ENCODE peak calls at places on chromosomes 11 and 22, in ten cellular contexts. One of them, this sample, is unnamed.

GRCh38 chr22:27876684-27877083 is 42.4 kb downstream of the PITPNB start:
- DNase-seq in K562: no peak
- DNase-seq in transverse colon: no peak
- DNase-seq in A549: no peak
- DNase-seq in H1: no peak
- DNase-seq in esophagus muscularis mucosa: no peak
- DNase-seq in tibial nerve: no peak
- DNase-seq in stomach: no peak
- DNase-seq in HepG2: no peak
- DNase-seq in sigmoid colon: no peak
- DNase-seq in this sample: no peak

GRCh38 chr22:38316340-38317236 is 645 bp downstream of the CSNK1E start:
- DNase-seq in K562: peak
- DNase-seq in stomach: peak
- DNase-seq in tibial nerve: peak
- DNase-seq in A549: peak
- DNase-seq in transverse colon: peak
- DNase-seq in HepG2: no peak
- DNase-seq in sigmoid colon: peak
- DNase-seq in esophagus muscularis mucosa: no peak
- DNase-seq in H1: no peak
- DNase-seq in this sample: no peak

GRCh38 chr11:11972942-11973341 is 35.5 kb downstream of the DKK3 start:
- DNase-seq in transverse colon: no peak
- DNase-seq in esophagus muscularis mucosa: peak
- DNase-seq in A549: no peak
- DNase-seq in tibial nerve: no peak
- DNase-seq in stomach: peak
- DNase-seq in sigmoid colon: no peak
- DNase-seq in K562: no peak
- DNase-seq in HepG2: no peak
- DNase-seq in H1: no peak
- DNase-seq in this sample: no peak

GRCh38 chr11:10761085-10761698 is 10.1 kb downstream of the CTR9 start:
- DNase-seq in A549: no peak
- DNase-seq in transverse colon: no peak
- DNase-seq in K562: no peak
- DNase-seq in H1: no peak
- DNase-seq in esophagus muscularis mucosa: no peak
- DNase-seq in HepG2: peak
- DNase-seq in sigmoid colon: no peak
- DNase-seq in tibial nerve: no peak
- DNase-seq in stomach: no peak
- DNase-seq in this sample: no peak

GRCh38 chr11:102153082-102153481 is 42.8 kb downstream of the YAP1 start:
- DNase-seq in H1: no peak
- DNase-seq in HepG2: no peak
- DNase-seq in sigmoid colon: no peak
- DNase-seq in K562: no peak
- DNase-seq in transverse colon: no peak
- DNase-seq in stomach: no peak
- DNase-seq in esophagus muscularis mucosa: no peak
- DNase-seq in A549: no peak
- DNase-seq in tibial nerve: no peak
- DNase-seq in this sample: no peak

GRCh38 chr11:2107941-2108630 is 31.1 kb downstream of the IGF2 start:
- DNase-seq in sigmoid colon: no peak
- DNase-seq in tibial nerve: no peak
- DNase-seq in esophagus muscularis mucosa: no peak
- DNase-seq in HepG2: no peak
- DNase-seq in transverse colon: no peak
- DNase-seq in K562: no peak
- DNase-seq in stomach: no peak
- DNase-seq in A549: no peak
- DNase-seq in H1: no peak
- DNase-seq in this sample: no peak

GRCh38 chr11:123671534-123671933 is 17.1 kb upstream of the SCN3B start:
- DNase-seq in HepG2: no peak
- DNase-seq in esophagus muscularis mucosa: no peak
- DNase-seq in tibial nerve: no peak
- DNase-seq in H1: no peak
- DNase-seq in transverse colon: no peak
- DNase-seq in stomach: no peak
- DNase-seq in K562: no peak
- DNase-seq in A549: no peak
- DNase-seq in sigmoid colon: no peak
- DNase-seq in this sample: no peak

GRCh38 chr11:76637491-76638266 is 32.9 kb downstream of the LRRC32 start:
- DNase-seq in A549: no peak
- DNase-seq in esophagus muscularis mucosa: no peak
- DNase-seq in transverse colon: peak
- DNase-seq in tibial nerve: no peak
- DNase-seq in K562: no peak
- DNase-seq in stomach: no peak
- DNase-seq in HepG2: no peak
- DNase-seq in sigmoid colon: peak
- DNase-seq in H1: no peak
- DNase-seq in this sample: peak

GRCh38 chr11:11039249-11039965 is 181.6 kb upstream of the ZBED5 start:
- DNase-seq in esophagus muscularis mucosa: peak
- DNase-seq in transverse colon: no peak
- DNase-seq in H1: no peak
- DNase-seq in A549: no peak
- DNase-seq in HepG2: no peak
- DNase-seq in tibial nerve: no peak
- DNase-seq in sigmoid colon: no peak
- DNase-seq in stomach: no peak
- DNase-seq in K562: no peak
- DNase-seq in this sample: no peak

GRCh38 chr22:26416670-26417270 is 12.3 kb upstream of the ASPHD2 start:
- DNase-seq in K562: no peak
- DNase-seq in esophagus muscularis mucosa: no peak
- DNase-seq in HepG2: no peak
- DNase-seq in H1: peak
- DNase-seq in sigmoid colon: no peak
- DNase-seq in stomach: no peak
- DNase-seq in transverse colon: no peak
- DNase-seq in tibial nerve: no peak
- DNase-seq in A549: no peak
- DNase-seq in this sample: no peak

GRCh38 chr11:20621679-20622078 is 22.3 kb downstream of the SLC6A5 start:
- DNase-seq in H1: no peak
- DNase-seq in transverse colon: no peak
- DNase-seq in esophagus muscularis mucosa: no peak
- DNase-seq in sigmoid colon: no peak
- DNase-seq in K562: no peak
- DNase-seq in A549: no peak
- DNase-seq in HepG2: no peak
- DNase-seq in stomach: no peak
- DNase-seq in tibial nerve: no peak
- DNase-seq in this sample: no peak

GRCh38 chr22:29639096-29639495 is 35.7 kb downstream of the NF2 start:
- DNase-seq in tibial nerve: no peak
- DNase-seq in H1: no peak
- DNase-seq in sigmoid colon: no peak
- DNase-seq in A549: no peak
- DNase-seq in stomach: no peak
- DNase-seq in transverse colon: no peak
- DNase-seq in esophagus muscularis mucosa: no peak
- DNase-seq in K562: no peak
- DNase-seq in HepG2: no peak
- DNase-seq in this sample: no peak

GRCh38 chr11:59754859-59755700 is at the start of gene STX3:
- DNase-seq in HepG2: peak
- DNase-seq in tibial nerve: peak
- DNase-seq in stomach: peak
- DNase-seq in sigmoid colon: peak
- DNase-seq in transverse colon: peak
- DNase-seq in esophagus muscularis mucosa: no peak
- DNase-seq in A549: peak
- DNase-seq in K562: peak
- DNase-seq in H1: no peak
- DNase-seq in this sample: peak

GRCh38 chr11:62508336-62509058 is 38.1 kb downstream of the AHNAK start:
- DNase-seq in A549: peak
- DNase-seq in transverse colon: peak
- DNase-seq in sigmoid colon: peak
- DNase-seq in HepG2: peak
- DNase-seq in K562: peak
- DNase-seq in H1: peak
- DNase-seq in stomach: peak
- DNase-seq in esophagus muscularis mucosa: peak
- DNase-seq in tibial nerve: peak
- DNase-seq in this sample: peak
- TF ChIP-seq POLR2A in A549: no peak
- TF ChIP-seq POLR2A in transverse colon: peak
- TF ChIP-seq POLR2A in sigmoid colon: peak
- TF ChIP-seq POLR2A in HepG2: no peak
- TF ChIP-seq POLR2A in K562: no peak
- TF ChIP-seq POLR2A in H1: no peak
- TF ChIP-seq POLR2A in stomach: no peak
- TF ChIP-seq POLR2A in esophagus muscularis mucosa: no peak
- TF ChIP-seq POLR2A in tibial nerve: no peak
- TF ChIP-seq POLR2A in this sample: no peak

GRCh38 chr11:24683578-24683977 is 186.7 kb downstream of the LUZP2 start:
- DNase-seq in A549: no peak
- DNase-seq in esophagus muscularis mucosa: no peak
- DNase-seq in sigmoid colon: no peak
- DNase-seq in K562: no peak
- DNase-seq in transverse colon: no peak
- DNase-seq in HepG2: no peak
- DNase-seq in tibial nerve: no peak
- DNase-seq in H1: no peak
- DNase-seq in stomach: no peak
- DNase-seq in this sample: no peak

GRCh38 chr11:24678956-24679355 is 182.1 kb downstream of the LUZP2 start:
- DNase-seq in A549: no peak
- DNase-seq in sigmoid colon: no peak
- DNase-seq in stomach: no peak
- DNase-seq in esophagus muscularis mucosa: no peak
- DNase-seq in K562: no peak
- DNase-seq in H1: no peak
- DNase-seq in HepG2: no peak
- DNase-seq in transverse colon: no peak
- DNase-seq in tibial nerve: no peak
- DNase-seq in this sample: no peak

GRCh38 chr11:24679686-24680318 is 182.9 kb downstream of the LUZP2 start:
- DNase-seq in sigmoid colon: no peak
- DNase-seq in esophagus muscularis mucosa: no peak
- DNase-seq in H1: peak
- DNase-seq in A549: no peak
- DNase-seq in HepG2: no peak
- DNase-seq in K562: no peak
- DNase-seq in stomach: no peak
- DNase-seq in transverse colon: no peak
- DNase-seq in tibial nerve: no peak
- DNase-seq in this sample: no peak
- TF ChIP-seq EP300 in sigmoid colon: no peak
- TF ChIP-seq EP300 in esophagus muscularis mucosa: no peak
- TF ChIP-seq EP300 in H1: no peak
- TF ChIP-seq EP300 in A549: no peak
- TF ChIP-seq EP300 in HepG2: no peak
- TF ChIP-seq EP300 in K562: no peak
- TF ChIP-seq EP300 in stomach: no peak
- TF ChIP-seq EP300 in transverse colon: no peak
- TF ChIP-seq EP300 in tibial nerve: no peak
- TF ChIP-seq EP300 in this sample: no peak

DNA sequence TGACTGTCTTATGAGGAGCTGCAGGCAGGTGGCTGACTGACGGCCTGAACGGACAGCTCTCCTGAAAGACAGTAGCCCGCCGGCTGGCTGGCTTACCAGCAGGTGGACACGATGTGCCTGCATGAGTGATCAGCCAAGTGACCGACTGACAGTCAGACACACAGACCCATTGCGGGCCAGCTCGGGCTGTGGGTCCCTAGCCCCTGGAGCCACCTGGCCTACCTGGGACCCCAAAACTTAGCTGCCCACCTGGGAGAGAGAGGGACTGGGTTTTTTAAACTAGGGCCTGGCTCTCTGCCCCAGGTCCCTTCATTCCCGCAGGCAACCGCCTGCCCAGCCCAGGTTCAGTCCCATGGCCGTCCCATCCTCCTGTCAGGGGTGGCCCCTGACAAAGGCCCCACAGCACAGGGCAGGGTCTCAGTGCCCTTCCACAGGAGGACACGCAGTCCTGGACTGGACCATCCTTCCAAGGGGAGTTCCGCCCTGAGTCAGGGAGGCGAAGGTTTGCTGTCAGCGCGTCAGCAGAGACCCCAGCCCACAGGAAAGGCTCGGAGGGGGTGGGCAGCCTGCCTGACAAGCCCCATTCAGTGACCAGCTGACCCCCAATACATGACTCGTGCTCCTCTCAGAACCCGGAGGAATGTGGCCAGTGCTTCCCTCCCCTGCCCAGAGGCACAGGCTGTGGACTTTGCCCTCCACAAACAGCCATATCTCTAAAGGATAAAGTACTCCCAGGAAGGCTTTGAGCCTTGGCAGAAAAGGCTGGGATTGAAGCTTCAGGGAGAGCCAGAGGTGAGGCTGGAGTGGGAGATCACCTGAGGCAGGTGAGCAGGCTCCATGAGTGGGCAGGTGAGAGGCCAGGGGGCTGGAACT is 8.4 kb downstream of the SLCO2B1 start:
- DNase-seq in transverse colon: peak
- DNase-seq in sigmoid colon: no peak
- DNase-seq in tibial nerve: no peak
- DNase-seq in A549: no peak
- DNase-seq in esophagus muscularis mucosa: no peak
- DNase-seq in stomach: peak
- DNase-seq in K562: no peak
- DNase-seq in H1: no peak
- DNase-seq in HepG2: peak
- DNase-seq in this sample: no peak
- TF ChIP-seq POLR2A in transverse colon: peak
- TF ChIP-seq POLR2A in sigmoid colon: no peak
- TF ChIP-seq POLR2A in tibial nerve: no peak
- TF ChIP-seq POLR2A in A549: no peak
- TF ChIP-seq POLR2A in esophagus muscularis mucosa: no peak
- TF ChIP-seq POLR2A in stomach: no peak
- TF ChIP-seq POLR2A in K562: no peak
- TF ChIP-seq POLR2A in H1: no peak
- TF ChIP-seq POLR2A in HepG2: no peak
- TF ChIP-seq POLR2A in this sample: no peak

DNA sequence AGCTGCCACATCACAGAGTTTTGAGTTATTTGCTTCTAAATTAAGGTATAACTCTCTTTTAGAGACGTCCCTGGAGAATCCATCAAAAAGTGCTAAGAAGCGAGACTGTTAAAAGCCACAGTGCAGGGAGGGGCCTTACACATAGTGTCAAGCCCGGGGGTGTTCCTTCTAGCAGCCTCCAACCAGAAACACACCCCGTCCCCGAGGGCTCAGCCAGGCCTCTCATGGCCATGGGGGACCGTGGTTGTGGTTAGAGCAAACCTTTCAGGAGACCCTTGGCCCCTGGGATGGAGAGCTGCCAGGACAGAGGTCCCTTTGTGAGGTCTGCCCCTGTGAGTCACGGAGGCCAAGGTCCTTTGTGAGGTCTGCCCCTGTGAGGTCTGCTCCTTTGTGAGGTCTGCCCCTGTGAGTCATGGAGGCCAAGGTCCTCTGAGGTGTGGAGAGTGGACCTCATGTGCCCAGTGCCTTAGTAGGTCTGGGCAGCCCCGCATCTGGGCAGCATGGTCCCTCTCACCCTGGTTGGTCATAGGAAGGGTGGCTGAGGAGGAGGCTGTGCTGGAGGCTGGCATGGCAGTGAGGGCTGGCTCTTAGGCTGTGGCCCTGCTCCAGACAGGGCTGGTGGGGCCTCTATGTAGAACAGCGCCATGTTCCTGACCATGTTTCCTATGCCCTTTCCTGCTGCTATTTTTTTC is 5.4 kb downstream of the GNAZ start:
- DNase-seq in A549: no peak
- DNase-seq in HepG2: peak
- DNase-seq in K562: no peak
- DNase-seq in esophagus muscularis mucosa: no peak
- DNase-seq in sigmoid colon: no peak
- DNase-seq in H1: no peak
- DNase-seq in tibial nerve: no peak
- DNase-seq in stomach: peak
- DNase-seq in transverse colon: no peak
- DNase-seq in this sample: no peak
- TF ChIP-seq EP300 in A549: no peak
- TF ChIP-seq EP300 in HepG2: peak
- TF ChIP-seq EP300 in K562: no peak
- TF ChIP-seq EP300 in esophagus muscularis mucosa: no peak
- TF ChIP-seq EP300 in sigmoid colon: no peak
- TF ChIP-seq EP300 in H1: no peak
- TF ChIP-seq EP300 in tibial nerve: no peak
- TF ChIP-seq EP300 in stomach: no peak
- TF ChIP-seq EP300 in transverse colon: no peak
- TF ChIP-seq EP300 in this sample: no peak

This sample was measured in suprapubic skin.